ENCODE peak calls at places on chromosomes 2 and 18, in five cellular contexts. E is hepatocyte, C is uterus, B is ovary, J is tibial artery. Q is an unnamed sample.

GRCh38 chr2:70826696-70827330 is 6.4 kb upstream of the CLEC4F start:
- DNase-seq in E (no peak), C (no peak), B (no peak), J (no peak), Q (no peak)

GRCh38 chr2:215693269-215693998 is 257.6 kb upstream of the FN1 start:
- DNase-seq in E (no peak), C (peak; percentile 38), B (peak; percentile 38), J (no peak), Q (no peak)

GRCh38 chr2:1757567-1757966 is 13.3 kb upstream of the PXDN start:
- DNase-seq in E (no peak), C (no peak), B (no peak), J (no peak), Q (no peak)

GRCh38 chr2:182482511-182482910 is 55.7 kb upstream of the PDE1A start:
- DNase-seq in E (no peak), C (no peak), B (no peak), J (no peak), Q (no peak)

GRCh38 chr18:27135504-27136207 is 49.5 kb downstream of the CHST9 start:
- DNase-seq in E (no peak), C (no peak), B (no peak), J (no peak), Q (no peak)

GRCh38 chr2:37768491-37768925 is 97.1 kb upstream of the CDC42EP3 start:
- DNase-seq in E (no peak), C (peak; percentile 62), B (no peak), J (peak; percentile 74), Q (no peak)

GRCh38 chr2:71699428-71699827 is 246.1 kb downstream of the DYSF start:
- DNase-seq in E (no peak), C (no peak), B (no peak), J (peak; percentile 25), Q (no peak)

GRCh38 chr2:239262484-239263230 is 138.2 kb downstream of the HDAC4 start:
- DNase-seq in E (no peak), C (no peak), B (no peak), J (peak; percentile 43), Q (no peak)

GRCh38 chr2:185676316-185676715 is 62.3 kb upstream of the FSIP2 start:
- DNase-seq in E (no peak), C (no peak), B (no peak), J (no peak), Q (no peak)

GRCh38 chr18:48036191-48036590 is 105.7 kb upstream of the SMAD2 start:
- DNase-seq in E (no peak), C (no peak), B (no peak), J (peak; percentile 68), Q (no peak)

GRCh38 chr2:48194641-48195040 is 288.3 kb upstream of the FBXO11 start:
- DNase-seq in E (no peak), C (no peak), B (no peak), J (no peak), Q (no peak)

GRCh38 chr2:41937464-41937861 is 110.4 kb upstream of the PKDCC start:
- DNase-seq in E (no peak), C (no peak), B (no peak), J (no peak), Q (no peak)

GRCh38 chr2:121210691-121211090 is 74.3 kb downstream of the TFCP2L1 start:
- DNase-seq in E (peak; percentile 55), C (no peak), B (no peak), J (no peak), Q (peak; percentile 42)

GRCh38 chr2:47616506-47616905 is 166.4 kb upstream of the MSH6 start:
- DNase-seq in E (no peak), C (no peak), B (no peak), J (no peak), Q (no peak)

GRCh38 chr2:85893428-85894258 is 4.9 kb upstream of the ST3GAL5 start:
- DNase-seq in E (no peak), C (no peak), B (no peak), J (no peak), Q (no peak)

GRCh38 chr18:34031810-34032209 is 192.9 kb downstream of the NOL4 start:
- DNase-seq in E (no peak), C (no peak), B (no peak), J (no peak), Q (no peak)

GRCh38 chr2:86042256-86043168 is 63.2 kb downstream of the POLR1A start:
- DNase-seq in E (no peak), C (no peak), B (peak; percentile 14), J (peak; percentile 29), Q (no peak)

GRCh38 chr2:136402281-136402680 is 284.3 kb upstream of the CXCR4 start:
- DNase-seq in E (no peak), C (no peak), B (no peak), J (no peak), Q (no peak)

GRCh38 chr2:46067501-46068292 is 229.5 kb upstream of the EPAS1 start:
- DNase-seq in E (peak; percentile 44), C (no peak), B (no peak), J (no peak), Q (no peak)

GRCh38 chr2:69250981-69251380 is 136.0 kb downstream of the GFPT1 start:
- DNase-seq in E (no peak), C (no peak), B (no peak), J (no peak), Q (no peak)

GRCh38 chr18:76620326-76620813 is 125.3 kb upstream of the ZNF516 start:
- DNase-seq in E (peak; percentile 87), C (peak; percentile 85), B (peak; percentile 77), J (peak; percentile 86), Q (peak; percentile 64)

GRCh38 chr2:18630101-18630500 is 40.7 kb upstream of the NT5C1B start:
- DNase-seq in E (no peak), C (no peak), B (no peak), J (no peak), Q (no peak)

GRCh38 chr2:30765226-30765625 is 42.0 kb downstream of the CAPN13 start:
- DNase-seq in E (no peak), C (no peak), B (no peak), J (no peak), Q (no peak)

GRCh38 chr2:75515584-75516368 is 45.0 kb downstream of the EVA1A start:
- DNase-seq in E (no peak), C (no peak), B (no peak), J (no peak), Q (no peak)

GRCh38 chr2:18527822-18528221 is 32.6 kb downstream of the RDH14 start:
- DNase-seq in E (no peak), C (no peak), B (no peak), J (no peak), Q (no peak)

GRCh38 chr2:171390941-171391516 is 42.8 kb downstream of the METTL8 start:
- DNase-seq in E (no peak), C (no peak), B (no peak), J (no peak), Q (no peak)

GRCh38 chr2:174631009-174631981 is 33.7 kb upstream of the WIPF1 start:
- DNase-seq in E (no peak), C (no peak), B (no peak), J (no peak), Q (no peak)

GRCh38 chr18:51861041-51861440 is 479.0 kb upstream of the DCC start:
- DNase-seq in E (no peak), C (no peak), B (no peak), J (no peak), Q (no peak)

GRCh38 chr2:145075454-145076062 is 555.6 kb upstream of the ZEB2 start:
- DNase-seq in E (no peak), C (no peak), B (no peak), J (no peak), Q (no peak)

GRCh38 chr18:35110554-35111058 is 69.4 kb downstream of the MAPRE2 start:
- DNase-seq in E (no peak), C (no peak), B (no peak), J (no peak), Q (no peak)

DNA sequence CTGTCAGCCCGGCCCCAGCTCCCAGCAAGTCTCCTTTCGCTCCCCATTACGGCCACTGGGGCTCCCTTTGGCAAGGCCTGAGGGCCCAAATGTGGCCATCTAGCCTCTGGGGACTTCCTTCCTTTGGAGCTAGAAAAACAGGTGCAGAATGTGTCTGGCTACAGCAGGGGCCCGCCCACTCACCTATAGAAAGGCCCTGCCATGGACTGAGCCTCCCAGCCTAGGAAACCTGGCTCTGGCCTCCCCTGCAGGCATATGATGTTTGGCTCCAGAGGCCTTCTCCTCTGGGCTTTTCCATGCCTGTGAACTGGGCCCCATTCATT is 55.3 kb upstream of the ALPP start:
- DNase-seq in E (no peak), C (no peak), B (no peak), J (no peak), Q (no peak)
- H3K4me1 ChIP-seq in E (no peaks in the 10 kb centered on the region), C (no peaks in the 10 kb centered on the region), B (peaks cover 13% of the 10 kb centered on the region), J (peaks cover 20% of the 10 kb centered on the region), Q (peaks cover 6% of the 10 kb centered on the region)

GRCh38 chr2:9617749-9618148 is 13.0 kb downstream of the YWHAQ start:
- DNase-seq in E (no peak), C (no peak), B (no peak), J (no peak), Q (no peak)

GRCh38 chr2:9617296-9617695 is 13.5 kb downstream of the YWHAQ start:
- DNase-seq in E (no peak), C (no peak), B (no peak), J (no peak), Q (no peak)

GRCh38 chr2:9613291-9613690 is 17.5 kb downstream of the YWHAQ start:
- DNase-seq in E (no peak), C (no peak), B (no peak), J (no peak), Q (no peak)

GRCh38 chr2:9610781-9611548 is 19.8 kb downstream of the YWHAQ start:
- DNase-seq in E (no peak), C (no peak), B (no peak), J (no peak), Q (no peak)

DNA sequence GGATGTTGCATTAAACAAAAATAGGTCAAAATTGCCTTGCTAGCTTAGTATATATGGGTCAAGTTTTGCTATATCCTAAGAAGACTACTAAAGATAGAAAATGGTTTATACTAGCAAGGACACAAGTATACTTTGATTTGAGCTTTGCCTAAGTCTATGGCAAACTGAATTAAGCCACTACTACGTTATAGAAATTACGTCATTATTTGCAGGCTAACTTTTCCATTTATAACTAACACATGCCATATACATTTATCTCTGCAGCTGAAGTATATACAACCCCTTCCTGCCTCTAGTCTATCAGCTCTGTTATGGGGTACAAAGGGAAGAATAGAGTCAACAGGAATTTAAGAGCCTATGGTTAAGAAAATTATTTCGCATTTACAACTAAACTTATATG is 16.2 kb downstream of the YWHAQ start:
- DNase-seq in E (no peak), C (no peak), B (no peak), J (no peak), Q (no peak)
- H3K4me1 ChIP-seq in E (peaks cover 5% of the 10 kb centered on the region), C (peaks cover 4% of the 10 kb centered on the region), B (peaks cover 18% of the 10 kb centered on the region), J (peaks cover 86% of the 10 kb centered on the region), Q (peaks cover 96% of the 10 kb centered on the region)

GRCh38 chr18:58229162-58229561 is 185.1 kb downstream of the NEDD4L start:
- DNase-seq in E (no peak), C (no peak), B (no peak), J (no peak), Q (no peak)
- H3K4me1 ChIP-seq in E (peaks cover 40% of the 10 kb centered on the region), C (no peaks in the 10 kb centered on the region), B (no peaks in the 10 kb centered on the region), J (no peaks in the 10 kb centered on the region), Q (peaks cover 15% of the 10 kb centered on the region)

GRCh38 chr18:21453512-21453862 is 147.0 kb downstream of the ESCO1 start:
- DNase-seq in E (no peak), C (peak; percentile 20), B (no peak), J (no peak), Q (no peak)
- H3K4me1 ChIP-seq in E (peaks cover 6% of the 10 kb centered on the region), C (no peaks in the 10 kb centered on the region), B (peaks cover 1% of the 10 kb centered on the region), J (peaks cover 45% of the 10 kb centered on the region), Q (peaks cover 59% of the 10 kb centered on the region)

Q was measured in left ventricle myocardium inferior.